ENCODE peak calls at places on chromosome 17, in ten cellular contexts. Z is fibroblast of the aortic adventitia, I is mucosa of descending colon, R is transverse colon, J is colonic mucosa, X is left ventricle myocardium inferior, M is Calu3, L is tibial nerve, U is heart left ventricle, B is sigmoid colon. F is an unnamed sample.
A peak's percentile ranks its signal among the peaks of the same experiment; 100 is the strongest.

GRCh38 chr17:31593806-31594205 is 202.3 kb downstream of the RAB11FIP4 start:
- DNase-seq in Z (peak; percentile 41), I (no peak), R (no peak), J (no peak), X (peak; percentile 29), M (no peak), L (no peak), U (peak; percentile 44), B (no peak), F (peak; percentile 84)

GRCh38 chr17:74271281-74271680 is 2.8 kb upstream of the DNAI2 start:
- DNase-seq in Z (no peak), I (no peak), R (no peak), J (no peak), X (no peak), M (no peak), L (no peak), U (no peak), B (no peak), F (no peak)

GRCh38 chr17:78341559-78342437 is 18.1 kb downstream of the SOCS3 start:
- DNase-seq in Z (peak; percentile 81), I (peak; percentile 85), R (peak; percentile 80), J (peak; percentile 79), X (peak; percentile 85), M (peak; percentile 81), L (no peak), U (peak; percentile 88), B (peak; percentile 89), F (peak; percentile 68)

GRCh38 chr17:39553326-39553945 is 54.3 kb downstream of the NEUROD2 start:
- DNase-seq in Z (peak; percentile 52), I (no peak), R (no peak), J (no peak), X (no peak), M (no peak), L (no peak), U (no peak), B (no peak), F (peak; percentile 57)

GRCh38 chr17:29116652-29117439 is 63.4 kb downstream of the MYO18A start:
- DNase-seq in Z (peak; percentile 64), I (peak; percentile 80), R (peak; percentile 70), J (peak; percentile 78), X (peak; percentile 83), M (peak; percentile 84), L (peak; percentile 85), U (peak; percentile 79), B (peak; percentile 87), F (no peak)

GRCh38 chr17:27559996-27560481 is 70.9 kb upstream of the LGALS9 start:
- DNase-seq in Z (peak; percentile 97), I (peak; percentile 44), R (peak; percentile 39), J (peak; percentile 66), X (peak; percentile 75), M (peak; percentile 48), L (peak; percentile 57), U (peak; percentile 90), B (peak; percentile 74), F (peak; percentile 87)

GRCh38 chr17:48973806-48974205 is 5.4 kb upstream of the GIP start:
- DNase-seq in Z (no peak), I (no peak), R (no peak), J (no peak), X (no peak), M (no peak), L (no peak), U (no peak), B (peak; percentile 37), F (no peak)

GRCh38 chr17:14813649-14814048 is 451.5 kb downstream of the PMP22 start:
- DNase-seq in Z (peak; percentile 15), I (no peak), R (no peak), J (no peak), X (no peak), M (no peak), L (no peak), U (no peak), B (no peak), F (no peak)

GRCh38 chr17:52885882-52886281 is 727.4 kb upstream of the CA10 start:
- DNase-seq in Z (no peak), I (no peak), R (no peak), J (no peak), X (no peak), M (no peak), L (no peak), U (no peak), B (no peak), F (no peak)

GRCh38 chr17:41678907-41679739 is 9.6 kb upstream of the EIF1 start:
- DNase-seq in Z (peak; percentile 55), I (no peak), R (no peak), J (peak; percentile 53), X (no peak), M (peak; percentile 80), L (no peak), U (no peak), B (peak; percentile 48), F (peak; percentile 74)
- TF ChIP-seq CTCF in Z (peak; percentile 18), I (no peak), R (no peak), J (no peak), X (peak; percentile 27), M (peak; percentile 14), L (peak; percentile 5), U (peak; percentile 22), B (no peak), F (no peak)

DNA sequence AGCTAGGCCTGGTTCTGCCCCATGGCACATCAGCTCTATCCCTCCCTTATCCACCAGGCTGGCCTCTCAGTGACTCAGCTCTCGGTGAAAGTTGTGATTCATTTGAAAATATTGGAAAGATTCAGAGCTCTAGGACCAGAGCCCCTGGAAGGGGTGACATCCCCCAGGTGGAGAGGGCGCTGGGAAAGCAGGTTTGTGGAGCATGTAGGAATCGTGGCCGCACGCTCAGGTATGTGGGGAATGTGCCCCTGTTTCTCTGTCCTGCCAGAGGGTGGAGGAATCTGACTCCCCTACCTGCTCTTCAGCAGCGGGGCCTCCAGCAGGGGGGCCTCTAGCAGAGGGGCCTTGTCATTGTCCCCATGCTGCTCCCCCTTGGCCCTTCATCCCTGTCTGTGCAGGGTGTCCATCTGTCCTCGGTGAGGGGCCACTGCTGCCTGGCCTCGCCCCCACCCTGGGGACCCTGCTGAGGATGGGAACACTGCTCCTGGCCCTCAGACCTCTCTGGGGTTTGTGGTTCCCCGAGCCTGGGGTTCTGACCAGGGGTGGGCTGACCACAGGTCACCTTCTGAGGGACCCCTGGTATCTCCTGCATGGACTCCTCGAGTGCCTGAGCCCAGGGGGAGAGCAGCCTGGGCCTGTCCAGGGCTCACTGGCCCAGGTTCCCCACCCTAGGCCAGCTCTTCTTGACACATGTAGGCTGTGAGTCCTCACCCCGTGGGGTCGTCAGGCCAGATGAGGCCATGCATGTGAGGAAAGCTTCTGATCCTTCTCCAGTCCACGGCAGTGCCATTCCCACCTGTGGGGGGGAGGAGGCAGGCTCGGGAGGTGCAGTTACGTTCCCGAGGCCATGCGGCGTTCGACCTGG is 47.5 kb downstream of the NT5M start:
- DNase-seq in Z (peak; percentile 22), I (no peak), R (no peak), J (no peak), X (no peak), M (no peak), L (no peak), U (no peak), B (no peak), F (peak; percentile 25)
- TF ChIP-seq CTCF in Z (peak; percentile 26), I (no peak), R (no peak), J (no peak), X (no peak), M (no peak), L (no peak), U (no peak), B (no peak), F (no peak)

GRCh38 chr17:76943202-76943601 is 75.0 kb downstream of the MGAT5B start:
- DNase-seq in Z (no peak), I (no peak), R (no peak), J (no peak), X (no peak), M (no peak), L (no peak), U (no peak), B (no peak), F (no peak)

GRCh38 chr17:76943781-76944213 is 75.6 kb downstream of the MGAT5B start:
- DNase-seq in Z (no peak), I (no peak), R (no peak), J (no peak), X (no peak), M (no peak), L (no peak), U (no peak), B (no peak), F (no peak)

GRCh38 chr17:76938009-76938408 is 69.8 kb downstream of the MGAT5B start:
- DNase-seq in Z (no peak), I (no peak), R (no peak), J (no peak), X (no peak), M (no peak), L (no peak), U (no peak), B (no peak), F (no peak)

GRCh38 chr17:76940293-76940692 is 72.1 kb downstream of the MGAT5B start:
- DNase-seq in Z (no peak), I (no peak), R (no peak), J (no peak), X (no peak), M (no peak), L (no peak), U (no peak), B (no peak), F (no peak)

GRCh38 chr17:76940738-76941350 is 72.6 kb downstream of the MGAT5B start:
- DNase-seq in Z (no peak), I (no peak), R (no peak), J (no peak), X (no peak), M (peak; percentile 28), L (no peak), U (no peak), B (no peak), F (no peak)
- TF ChIP-seq CTCF in Z (no peak), I (no peak), R (no peak), J (no peak), X (no peak), M (peak; percentile 22), L (no peak), U (no peak), B (no peak), F (no peak)

GRCh38 chr17:65268832-65269231 is 131.7 kb downstream of the RGS9 start:
- DNase-seq in Z (peak; percentile 22), I (no peak), R (no peak), J (no peak), X (no peak), M (no peak), L (no peak), U (no peak), B (no peak), F (peak; percentile 47)
- TF ChIP-seq CTCF in Z (no peak), I (no peak), R (no peak), J (no peak), X (no peak), M (no peak), L (no peak), U (no peak), B (no peak), F (no peak)

F was measured in astrocyte.